ENCODE peak calls at places on chromosomes 16 and 17, in six cellular contexts. One of them, this sample, is unnamed.

GRCh38 chr16:85384831-85385462 is 228.2 kb upstream of the GSE1 start:
- DNase-seq in colonic mucosa: peak; percentile 83
- DNase-seq in GM12878: no peak
- DNase-seq in naive thymus-derived CD4-positive, alpha-beta T cell: no peak
- DNase-seq in H1: no peak
- DNase-seq in left lung: no peak
- DNase-seq in this sample: no peak

GRCh38 chr16:19613834-19614233 is 58.3 kb downstream of the VPS35L start:
- DNase-seq in colonic mucosa: no peak
- DNase-seq in GM12878: no peak
- DNase-seq in naive thymus-derived CD4-positive, alpha-beta T cell: no peak
- DNase-seq in H1: no peak
- DNase-seq in left lung: no peak
- DNase-seq in this sample: no peak

GRCh38 chr17:75652934-75653549 is 13.9 kb downstream of the RECQL5 start:
- DNase-seq in colonic mucosa: no peak
- DNase-seq in GM12878: no peak
- DNase-seq in naive thymus-derived CD4-positive, alpha-beta T cell: no peak
- DNase-seq in H1: no peak
- DNase-seq in left lung: no peak
- DNase-seq in this sample: no peak

GRCh38 chr16:24358117-24358516 is 102.0 kb downstream of the CACNG3 start:
- DNase-seq in colonic mucosa: no peak
- DNase-seq in GM12878: no peak
- DNase-seq in naive thymus-derived CD4-positive, alpha-beta T cell: no peak
- DNase-seq in H1: no peak
- DNase-seq in left lung: no peak
- DNase-seq in this sample: no peak

GRCh38 chr17:39080416-39081179 is 70.8 kb downstream of the PLXDC1 start:
- DNase-seq in colonic mucosa: no peak
- DNase-seq in GM12878: no peak
- DNase-seq in naive thymus-derived CD4-positive, alpha-beta T cell: no peak
- DNase-seq in H1: no peak
- DNase-seq in left lung: no peak
- DNase-seq in this sample: no peak

GRCh38 chr16:84663433-84664101 is 15.3 kb downstream of the KLHL36 start:
- DNase-seq in colonic mucosa: no peak
- DNase-seq in GM12878: peak; percentile 76
- DNase-seq in naive thymus-derived CD4-positive, alpha-beta T cell: no peak
- DNase-seq in H1: no peak
- DNase-seq in left lung: no peak
- DNase-seq in this sample: no peak

GRCh38 chr17:47843391-47843730 is 2.3 kb upstream of the SCRN2 start:
- DNase-seq in colonic mucosa: no peak
- DNase-seq in GM12878: no peak
- DNase-seq in naive thymus-derived CD4-positive, alpha-beta T cell: no peak
- DNase-seq in H1: no peak
- DNase-seq in left lung: no peak
- DNase-seq in this sample: no peak

GRCh38 chr17:34177642-34178041 is 77.4 kb upstream of the CCL2 start:
- DNase-seq in colonic mucosa: no peak
- DNase-seq in GM12878: no peak
- DNase-seq in naive thymus-derived CD4-positive, alpha-beta T cell: no peak
- DNase-seq in H1: no peak
- DNase-seq in left lung: no peak
- DNase-seq in this sample: no peak

GRCh38 chr17:42325026-42325425 is 36.7 kb downstream of the STAT5A start:
- DNase-seq in colonic mucosa: peak; percentile 36
- DNase-seq in GM12878: no peak
- DNase-seq in naive thymus-derived CD4-positive, alpha-beta T cell: no peak
- DNase-seq in H1: no peak
- DNase-seq in left lung: peak; percentile 63
- DNase-seq in this sample: no peak

GRCh38 chr17:64148017-64148631 is 18.2 kb upstream of the ERN1 start:
- DNase-seq in colonic mucosa: no peak
- DNase-seq in GM12878: no peak
- DNase-seq in naive thymus-derived CD4-positive, alpha-beta T cell: no peak
- DNase-seq in H1: no peak
- DNase-seq in left lung: no peak
- DNase-seq in this sample: no peak

GRCh38 chr17:5877948-5878347 is 192.2 kb upstream of the WSCD1 start:
- DNase-seq in colonic mucosa: no peak
- DNase-seq in GM12878: no peak
- DNase-seq in naive thymus-derived CD4-positive, alpha-beta T cell: no peak
- DNase-seq in H1: no peak
- DNase-seq in left lung: no peak
- DNase-seq in this sample: no peak

GRCh38 chr16:4586297-4586696 is 28.4 kb downstream of the UBALD1 start:
- DNase-seq in colonic mucosa: no peak
- DNase-seq in GM12878: no peak
- DNase-seq in naive thymus-derived CD4-positive, alpha-beta T cell: no peak
- DNase-seq in H1: no peak
- DNase-seq in left lung: no peak
- DNase-seq in this sample: no peak

GRCh38 chr17:63930951-63931575 is 1.1 kb downstream of the CD79B start:
- DNase-seq in colonic mucosa: peak; percentile 66
- DNase-seq in GM12878: no peak
- DNase-seq in naive thymus-derived CD4-positive, alpha-beta T cell: peak; percentile 29
- DNase-seq in H1: no peak
- DNase-seq in left lung: peak; percentile 72
- DNase-seq in this sample: no peak

GRCh38 chr17:43907425-43907981 is at the start of gene MPP2:
- DNase-seq in colonic mucosa: peak; percentile 67
- DNase-seq in GM12878: no peak
- DNase-seq in naive thymus-derived CD4-positive, alpha-beta T cell: peak; percentile 63
- DNase-seq in H1: no peak
- DNase-seq in left lung: peak; percentile 67
- DNase-seq in this sample: no peak

GRCh38 chr16:88943131-88943664 is 33.8 kb downstream of the CBFA2T3 start:
- DNase-seq in colonic mucosa: no peak
- DNase-seq in GM12878: no peak
- DNase-seq in naive thymus-derived CD4-positive, alpha-beta T cell: no peak
- DNase-seq in H1: no peak
- DNase-seq in left lung: no peak
- DNase-seq in this sample: no peak
- H3K27ac ChIP-seq in colonic mucosa: no peak overlapping the region
- H3K27ac ChIP-seq in GM12878: no peak overlapping the region
- H3K27ac ChIP-seq in naive thymus-derived CD4-positive, alpha-beta T cell: no peak overlapping the region
- H3K27ac ChIP-seq in H1: no peak overlapping the region
- H3K27ac ChIP-seq in left lung: no peak overlapping the region
- H3K27ac ChIP-seq in this sample: no peak overlapping the region

DNA sequence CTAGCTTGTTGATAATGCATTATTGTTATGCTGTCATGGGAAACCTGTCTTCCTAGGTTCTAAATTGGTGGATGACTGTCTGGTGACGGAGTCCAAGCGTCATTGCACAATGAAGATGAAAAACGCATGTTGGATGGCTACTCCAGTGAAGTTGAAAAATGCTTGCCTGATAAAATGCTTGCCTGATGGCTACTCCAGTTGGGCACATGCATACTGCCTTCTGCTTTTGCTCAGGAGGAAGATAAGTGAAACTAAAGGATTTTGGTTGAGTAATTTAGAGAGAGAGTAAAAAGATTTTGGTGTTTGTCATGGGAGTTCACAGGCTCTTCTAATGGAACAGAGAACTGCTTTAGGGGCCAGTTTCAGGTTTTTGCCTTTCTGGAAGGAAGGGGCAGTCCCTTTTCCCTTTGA is 118.6 kb downstream of the PRKCA start:
- DNase-seq in colonic mucosa: no peak
- DNase-seq in GM12878: no peak
- DNase-seq in naive thymus-derived CD4-positive, alpha-beta T cell: no peak
- DNase-seq in H1: no peak
- DNase-seq in left lung: no peak
- DNase-seq in this sample: no peak
- H3K4me1 ChIP-seq in colonic mucosa: peaks cover 3% of the 10 kb centered on the region
- H3K4me1 ChIP-seq in GM12878: no peaks in the 10 kb centered on the region
- H3K4me1 ChIP-seq in naive thymus-derived CD4-positive, alpha-beta T cell: peaks cover 19% of the 10 kb centered on the region
- H3K4me1 ChIP-seq in H1: no peaks in the 10 kb centered on the region
- H3K4me1 ChIP-seq in left lung: peaks cover 5% of the 10 kb centered on the region
- H3K4me1 ChIP-seq in this sample: no peaks in the 10 kb centered on the region

DNA sequence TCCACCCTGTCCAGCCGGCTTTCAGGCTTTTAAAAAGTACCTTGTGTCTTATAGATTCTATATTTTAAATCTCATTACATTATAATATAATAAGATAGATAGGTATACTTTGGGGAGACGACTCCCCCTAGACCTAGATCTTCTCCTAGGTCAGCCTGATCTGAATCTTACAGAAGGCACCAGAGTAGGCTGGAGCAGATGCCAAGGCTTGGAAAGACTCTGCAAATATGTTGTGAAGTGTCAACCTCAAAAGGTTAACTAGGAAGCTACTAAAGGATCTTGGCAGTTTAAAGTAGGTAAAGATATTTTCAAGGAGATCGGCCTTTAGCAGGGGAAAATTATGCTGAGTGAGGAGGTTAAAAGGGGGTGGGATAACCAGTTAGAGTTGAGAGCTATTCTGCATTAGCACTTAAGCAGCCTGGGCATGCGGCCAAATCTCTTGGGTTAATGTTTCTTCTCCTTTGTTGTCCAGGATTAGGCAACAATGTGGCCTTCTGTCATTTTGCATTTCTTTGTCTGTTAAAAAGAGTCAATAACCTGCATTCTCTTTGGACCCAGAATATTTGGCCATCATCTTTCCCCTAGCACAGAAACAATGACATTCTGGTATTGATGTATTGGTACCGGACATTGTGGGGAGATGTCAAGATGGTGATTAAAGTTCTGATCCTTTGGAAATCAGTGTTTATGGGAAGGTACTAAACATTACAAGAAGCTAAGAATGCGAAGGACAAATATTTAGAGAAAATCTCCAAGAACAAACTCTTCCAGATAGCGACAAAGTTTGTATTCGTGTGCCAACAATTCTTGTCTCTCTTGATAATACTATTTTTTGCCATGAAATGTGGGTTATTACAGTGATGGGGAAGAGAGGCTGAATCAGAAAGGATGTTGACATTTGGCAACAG is 51.2 kb upstream of the DHX40 start:
- DNase-seq in colonic mucosa: peak; percentile 79
- DNase-seq in GM12878: no peak
- DNase-seq in naive thymus-derived CD4-positive, alpha-beta T cell: no peak
- DNase-seq in H1: no peak
- DNase-seq in left lung: peak; percentile 93
- DNase-seq in this sample: no peak
- H3K27ac ChIP-seq in colonic mucosa: no peak overlapping the region
- H3K27ac ChIP-seq in GM12878: no peak overlapping the region
- H3K27ac ChIP-seq in naive thymus-derived CD4-positive, alpha-beta T cell: no peak overlapping the region
- H3K27ac ChIP-seq in H1: no peak overlapping the region
- H3K27ac ChIP-seq in left lung: peak overlapping the region; percentile 33
- H3K27ac ChIP-seq in this sample: no peak overlapping the region

GRCh38 chr16:75239463-75240122 is 11.8 kb downstream of the BCAR1 start:
- DNase-seq in colonic mucosa: no peak
- DNase-seq in GM12878: no peak
- DNase-seq in naive thymus-derived CD4-positive, alpha-beta T cell: no peak
- DNase-seq in H1: no peak
- DNase-seq in left lung: no peak
- DNase-seq in this sample: no peak
- H3K4me1 ChIP-seq in colonic mucosa: peaks cover 7% of the 10 kb centered on the region
- H3K4me1 ChIP-seq in GM12878: peaks cover 8% of the 10 kb centered on the region
- H3K4me1 ChIP-seq in naive thymus-derived CD4-positive, alpha-beta T cell: no peaks in the 10 kb centered on the region
- H3K4me1 ChIP-seq in H1: peaks cover 7% of the 10 kb centered on the region
- H3K4me1 ChIP-seq in left lung: peaks cover 40% of the 10 kb centered on the region
- H3K4me1 ChIP-seq in this sample: peaks cover 1% of the 10 kb centered on the region

DNA sequence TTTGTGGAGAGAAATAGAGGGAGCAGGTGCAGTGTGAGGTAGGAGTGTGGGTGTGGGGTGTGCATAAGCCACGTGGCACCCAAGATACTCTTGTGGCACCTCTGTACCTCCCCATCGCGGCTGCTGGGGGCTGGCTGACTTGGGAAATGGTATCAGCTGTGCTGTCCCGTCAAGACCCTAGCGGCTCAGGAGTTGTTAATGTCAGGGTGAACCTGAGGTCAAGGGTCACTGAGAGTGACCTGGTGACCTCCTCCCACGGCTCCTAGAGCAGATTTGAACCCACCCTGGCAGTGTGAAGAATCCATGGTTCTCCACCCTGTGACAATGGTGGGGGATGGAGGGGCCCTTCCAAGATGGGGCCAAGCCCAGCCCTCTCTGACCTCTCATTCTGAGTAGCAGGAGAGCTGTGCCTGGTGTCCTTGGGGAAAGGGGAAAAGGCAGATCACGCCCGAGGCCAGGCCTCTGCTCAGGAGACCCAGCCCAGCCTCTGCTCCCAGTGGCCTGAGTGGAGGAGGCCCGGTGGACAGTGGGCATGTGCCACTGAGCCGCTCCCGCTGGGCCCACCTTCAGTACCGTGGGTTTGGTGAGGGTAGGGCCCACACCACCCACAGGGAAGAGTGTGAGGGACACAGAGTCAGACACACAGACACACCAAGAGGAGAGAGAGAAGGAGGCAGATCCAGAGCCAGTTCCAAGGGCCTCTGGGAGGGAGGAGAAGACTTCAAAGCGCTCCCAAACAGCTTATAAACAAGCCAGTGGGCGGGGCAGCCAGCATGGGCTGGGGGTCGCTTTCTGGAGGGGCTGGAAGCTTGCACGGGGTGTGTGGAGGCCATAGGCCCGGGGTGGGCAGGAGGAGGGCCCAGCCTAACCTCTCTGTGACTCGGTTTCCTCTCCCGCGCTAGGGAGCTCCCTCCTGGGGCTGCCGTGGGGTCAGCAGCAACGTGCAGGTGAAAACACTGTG is 2.8 kb upstream of the WFIKKN2 start:
- DNase-seq in colonic mucosa: no peak
- DNase-seq in GM12878: no peak
- DNase-seq in naive thymus-derived CD4-positive, alpha-beta T cell: no peak
- DNase-seq in H1: no peak
- DNase-seq in left lung: no peak
- DNase-seq in this sample: no peak
- H3K27ac ChIP-seq in colonic mucosa: no peak overlapping the region
- H3K27ac ChIP-seq in GM12878: no peak overlapping the region
- H3K27ac ChIP-seq in naive thymus-derived CD4-positive, alpha-beta T cell: no peak overlapping the region
- H3K27ac ChIP-seq in H1: no peak overlapping the region
- H3K27ac ChIP-seq in left lung: no peak overlapping the region
- H3K27ac ChIP-seq in this sample: no peak overlapping the region

GRCh38 chr17:37744961-37745800 is at the start of gene HNF1B:
- DNase-seq in colonic mucosa: peak; percentile 90
- DNase-seq in GM12878: no peak
- DNase-seq in naive thymus-derived CD4-positive, alpha-beta T cell: no peak
- DNase-seq in H1: no peak
- DNase-seq in left lung: peak; percentile 66
- DNase-seq in this sample: no peak

GRCh38 chr17:37743612-37743874 is 1.3 kb downstream of the HNF1B start:
- DNase-seq in colonic mucosa: peak; percentile 80
- DNase-seq in GM12878: no peak
- DNase-seq in naive thymus-derived CD4-positive, alpha-beta T cell: no peak
- DNase-seq in H1: no peak
- DNase-seq in left lung: no peak
- DNase-seq in this sample: no peak

GRCh38 chr17:37742762-37743611 is 1.9 kb downstream of the HNF1B start:
- DNase-seq in colonic mucosa: no peak
- DNase-seq in GM12878: no peak
- DNase-seq in naive thymus-derived CD4-positive, alpha-beta T cell: no peak
- DNase-seq in H1: no peak
- DNase-seq in left lung: no peak
- DNase-seq in this sample: no peak

GRCh38 chr17:37744633-37744927 is 279 bp downstream of the HNF1B start:
- DNase-seq in colonic mucosa: no peak
- DNase-seq in GM12878: no peak
- DNase-seq in naive thymus-derived CD4-positive, alpha-beta T cell: no peak
- DNase-seq in H1: no peak
- DNase-seq in left lung: no peak
- DNase-seq in this sample: no peak

GRCh38 chr17:37743875-37744632 is 805 bp downstream of the HNF1B start:
- DNase-seq in colonic mucosa: peak; percentile 64
- DNase-seq in GM12878: no peak
- DNase-seq in naive thymus-derived CD4-positive, alpha-beta T cell: no peak
- DNase-seq in H1: no peak
- DNase-seq in left lung: no peak
- DNase-seq in this sample: no peak
- H3K4me1 ChIP-seq in colonic mucosa: peaks cover 5% of the 10 kb centered on the region
- H3K4me1 ChIP-seq in GM12878: peaks cover 42% of the 10 kb centered on the region
- H3K4me1 ChIP-seq in naive thymus-derived CD4-positive, alpha-beta T cell: peaks cover 25% of the 10 kb centered on the region
- H3K4me1 ChIP-seq in H1: peaks cover 10% of the 10 kb centered on the region
- H3K4me1 ChIP-seq in left lung: peaks cover 42% of the 10 kb centered on the region
- H3K4me1 ChIP-seq in this sample: no peaks in the 10 kb centered on the region